ENCODE peak calls at places on chromosomes 12 and 14, in four cellular contexts. One of them, this sample, is unnamed.

GRCh38 chr12:46382974-46383653 is 10.5 kb upstream of the SLC38A2 start:
- DNase-seq in activated CD8-positive, alpha-beta memory T cell treated with anti-CD3 and anti-CD28 coated beads for 1 hour: peak; percentile 79
- DNase-seq in D721Med: peak; percentile 27
- DNase-seq in head of caudate nucleus: peak; percentile 98
- DNase-seq in this sample: peak; percentile 94

GRCh38 chr12:3135522-3136461 is 58.6 kb downstream of the TSPAN9 start:
- DNase-seq in activated CD8-positive, alpha-beta memory T cell treated with anti-CD3 and anti-CD28 coated beads for 1 hour: no peak
- DNase-seq in D721Med: peak; percentile 82
- DNase-seq in head of caudate nucleus: peak; percentile 51
- DNase-seq in this sample: peak; percentile 61

GRCh38 chr12:113062502-113063395 is 6.2 kb downstream of the DTX1 start:
- DNase-seq in activated CD8-positive, alpha-beta memory T cell treated with anti-CD3 and anti-CD28 coated beads for 1 hour: no peak
- DNase-seq in D721Med: no peak
- DNase-seq in head of caudate nucleus: no peak
- DNase-seq in this sample: no peak

GRCh38 chr14:103770902-103771301 is 55.3 kb downstream of the ZFYVE21 start:
- DNase-seq in activated CD8-positive, alpha-beta memory T cell treated with anti-CD3 and anti-CD28 coated beads for 1 hour: no peak
- DNase-seq in D721Med: no peak
- DNase-seq in head of caudate nucleus: no peak
- DNase-seq in this sample: no peak

GRCh38 chr14:39456702-39457250 is 24.5 kb upstream of the FBXO33 start:
- DNase-seq in activated CD8-positive, alpha-beta memory T cell treated with anti-CD3 and anti-CD28 coated beads for 1 hour: no peak
- DNase-seq in D721Med: no peak
- DNase-seq in head of caudate nucleus: no peak
- DNase-seq in this sample: no peak

GRCh38 chr12:57476162-57476992 is 3.3 kb downstream of the ARHGAP9 start:
- DNase-seq in activated CD8-positive, alpha-beta memory T cell treated with anti-CD3 and anti-CD28 coated beads for 1 hour: no peak
- DNase-seq in D721Med: no peak
- DNase-seq in head of caudate nucleus: no peak
- DNase-seq in this sample: no peak

GRCh38 chr14:36617824-36618223 is 35.4 kb upstream of the NKX2-8 start:
- DNase-seq in activated CD8-positive, alpha-beta memory T cell treated with anti-CD3 and anti-CD28 coated beads for 1 hour: no peak
- DNase-seq in D721Med: no peak
- DNase-seq in head of caudate nucleus: no peak
- DNase-seq in this sample: no peak

GRCh38 chr12:109452489-109452888 is 24.6 kb downstream of the KCTD10 start:
- DNase-seq in activated CD8-positive, alpha-beta memory T cell treated with anti-CD3 and anti-CD28 coated beads for 1 hour: no peak
- DNase-seq in D721Med: no peak
- DNase-seq in head of caudate nucleus: no peak
- DNase-seq in this sample: no peak

GRCh38 chr14:56004807-56005579 is 113.2 kb upstream of the PELI2 start:
- DNase-seq in activated CD8-positive, alpha-beta memory T cell treated with anti-CD3 and anti-CD28 coated beads for 1 hour: no peak
- DNase-seq in D721Med: no peak
- DNase-seq in head of caudate nucleus: peak; percentile 12
- DNase-seq in this sample: no peak

GRCh38 chr12:108136697-108137096 is 7.6 kb downstream of the WSCD2 start:
- DNase-seq in activated CD8-positive, alpha-beta memory T cell treated with anti-CD3 and anti-CD28 coated beads for 1 hour: no peak
- DNase-seq in D721Med: no peak
- DNase-seq in head of caudate nucleus: peak; percentile 27
- DNase-seq in this sample: no peak

GRCh38 chr12:14272954-14273910 is 92.2 kb upstream of the ATF7IP start:
- DNase-seq in activated CD8-positive, alpha-beta memory T cell treated with anti-CD3 and anti-CD28 coated beads for 1 hour: no peak
- DNase-seq in D721Med: no peak
- DNase-seq in head of caudate nucleus: no peak
- DNase-seq in this sample: no peak

GRCh38 chr14:74085047-74085637 is 386 bp downstream of the LIN52 start:
- DNase-seq in activated CD8-positive, alpha-beta memory T cell treated with anti-CD3 and anti-CD28 coated beads for 1 hour: no peak
- DNase-seq in D721Med: no peak
- DNase-seq in head of caudate nucleus: no peak
- DNase-seq in this sample: no peak

GRCh38 chr14:75022655-75023054 is 19.9 kb downstream of the EIF2B2 start:
- DNase-seq in activated CD8-positive, alpha-beta memory T cell treated with anti-CD3 and anti-CD28 coated beads for 1 hour: no peak
- DNase-seq in D721Med: no peak
- DNase-seq in head of caudate nucleus: no peak
- DNase-seq in this sample: no peak

GRCh38 chr12:123723765-123724164 is 11.6 kb downstream of the ATP6V0A2 start:
- DNase-seq in activated CD8-positive, alpha-beta memory T cell treated with anti-CD3 and anti-CD28 coated beads for 1 hour: no peak
- DNase-seq in D721Med: no peak
- DNase-seq in head of caudate nucleus: no peak
- DNase-seq in this sample: no peak

GRCh38 chr14:95488376-95489162 is 27.9 kb downstream of the SYNE3 start:
- DNase-seq in activated CD8-positive, alpha-beta memory T cell treated with anti-CD3 and anti-CD28 coated beads for 1 hour: no peak
- DNase-seq in D721Med: no peak
- DNase-seq in head of caudate nucleus: peak; percentile 51
- DNase-seq in this sample: no peak

GRCh38 chr12:128817115-128818015 is 6.4 kb downstream of the SLC15A4 start:
- DNase-seq in activated CD8-positive, alpha-beta memory T cell treated with anti-CD3 and anti-CD28 coated beads for 1 hour: no peak
- DNase-seq in D721Med: no peak
- DNase-seq in head of caudate nucleus: no peak
- DNase-seq in this sample: no peak

GRCh38 chr12:3228587-3228986 is 151.4 kb downstream of the TSPAN9 start:
- DNase-seq in activated CD8-positive, alpha-beta memory T cell treated with anti-CD3 and anti-CD28 coated beads for 1 hour: no peak
- DNase-seq in D721Med: no peak
- DNase-seq in head of caudate nucleus: no peak
- DNase-seq in this sample: no peak

GRCh38 chr14:88346048-88346639 is 23.1 kb upstream of the KCNK10 start:
- DNase-seq in activated CD8-positive, alpha-beta memory T cell treated with anti-CD3 and anti-CD28 coated beads for 1 hour: no peak
- DNase-seq in D721Med: no peak
- DNase-seq in head of caudate nucleus: no peak
- DNase-seq in this sample: no peak

GRCh38 chr12:108635201-108635996 is 1.7 kb upstream of the SELPLG start:
- DNase-seq in activated CD8-positive, alpha-beta memory T cell treated with anti-CD3 and anti-CD28 coated beads for 1 hour: no peak
- DNase-seq in D721Med: no peak
- DNase-seq in head of caudate nucleus: no peak
- DNase-seq in this sample: no peak

GRCh38 chr12:12540261-12541013 is 22.2 kb downstream of the DUSP16 start:
- DNase-seq in activated CD8-positive, alpha-beta memory T cell treated with anti-CD3 and anti-CD28 coated beads for 1 hour: no peak
- DNase-seq in D721Med: no peak
- DNase-seq in head of caudate nucleus: no peak
- DNase-seq in this sample: no peak

GRCh38 chr12:131513606-131514005 is 197.3 kb upstream of the SFSWAP start:
- DNase-seq in activated CD8-positive, alpha-beta memory T cell treated with anti-CD3 and anti-CD28 coated beads for 1 hour: no peak
- DNase-seq in D721Med: no peak
- DNase-seq in head of caudate nucleus: no peak
- DNase-seq in this sample: no peak

GRCh38 chr14:38971258-38971921 is 131.6 kb downstream of the SEC23A start:
- DNase-seq in activated CD8-positive, alpha-beta memory T cell treated with anti-CD3 and anti-CD28 coated beads for 1 hour: no peak
- DNase-seq in D721Med: no peak
- DNase-seq in head of caudate nucleus: no peak
- DNase-seq in this sample: no peak

GRCh38 chr12:123077298-123078113 is 73.4 kb downstream of the PITPNM2 start:
- DNase-seq in activated CD8-positive, alpha-beta memory T cell treated with anti-CD3 and anti-CD28 coated beads for 1 hour: no peak
- DNase-seq in D721Med: no peak
- DNase-seq in head of caudate nucleus: no peak
- DNase-seq in this sample: no peak

GRCh38 chr14:71460091-71460490 is 472.1 kb upstream of the RGS6 start:
- DNase-seq in activated CD8-positive, alpha-beta memory T cell treated with anti-CD3 and anti-CD28 coated beads for 1 hour: no peak
- DNase-seq in D721Med: no peak
- DNase-seq in head of caudate nucleus: no peak
- DNase-seq in this sample: no peak

GRCh38 chr12:87801860-87802720 is 227.1 kb downstream of the C12orf50 start:
- DNase-seq in activated CD8-positive, alpha-beta memory T cell treated with anti-CD3 and anti-CD28 coated beads for 1 hour: no peak
- DNase-seq in D721Med: no peak
- DNase-seq in head of caudate nucleus: no peak
- DNase-seq in this sample: no peak

GRCh38 chr12:64180951-64181350 is 41.1 kb downstream of the KICS2 start:
- DNase-seq in activated CD8-positive, alpha-beta memory T cell treated with anti-CD3 and anti-CD28 coated beads for 1 hour: no peak
- DNase-seq in D721Med: no peak
- DNase-seq in head of caudate nucleus: no peak
- DNase-seq in this sample: peak; percentile 19

GRCh38 chr14:98070521-98070920 is 1201.5 kb downstream of the BCL11B start:
- DNase-seq in activated CD8-positive, alpha-beta memory T cell treated with anti-CD3 and anti-CD28 coated beads for 1 hour: no peak
- DNase-seq in D721Med: no peak
- DNase-seq in head of caudate nucleus: no peak
- DNase-seq in this sample: no peak

GRCh38 chr12:94326727-94327126 is 132.9 kb downstream of the CEP83 start:
- DNase-seq in activated CD8-positive, alpha-beta memory T cell treated with anti-CD3 and anti-CD28 coated beads for 1 hour: no peak
- DNase-seq in D721Med: no peak
- DNase-seq in head of caudate nucleus: no peak
- DNase-seq in this sample: no peak

This sample was measured in HCT116.